ENCODE peak calls at places on chromosomes 3 and 15, in nine cellular contexts. A is progenitor cell of endocrine pancreas; L is astrocyte of the spinal cord; I is bronchial epithelial cell; M is thoracic aorta; B is CD8-positive, alpha-beta T cell; U is nephron progenitor cell; P is transverse colon; Q is dorsolateral prefrontal cortex. K is an unnamed sample.

GRCh38 chr3:16460886-16461285 is 52.6 kb downstream of the RFTN1 start:
- DNase-seq in I (no peak), M (no peak), U (no peak), Q (no peak), B (no peak), A (no peak), L (no peak), P (no peak), K (no peak)

GRCh38 chr3:117059990-117060338 is 350.4 kb downstream of the TUSC7 start:
- DNase-seq in P (no peak), A (no peak), Q (no peak), B (no peak), M (no peak), I (no peak), L (no peak), U (no peak), K (no peak)

GRCh38 chr3:128280466-128281455 is 127.5 kb downstream of the EEFSEC start:
- DNase-seq in L (no peak), M (no peak), B (no peak), A (no peak), Q (no peak), P (no peak), I (no peak), U (no peak), K (no peak)

GRCh38 chr3:166498439-166498838 is 661.2 kb upstream of the BCHE start:
- DNase-seq in U (no peak), A (no peak), P (no peak), L (no peak), Q (no peak), M (no peak), B (no peak), I (no peak), K (no peak)

GRCh38 chr3:31495971-31496370 is 36.8 kb upstream of the STT3B start:
- DNase-seq in B (no peak), P (no peak), U (no peak), I (peak), A (no peak), L (peak), Q (no peak), M (no peak), K (no peak)

GRCh38 chr3:98750520-98750919 is 12.6 kb upstream of the ST3GAL6 start:
- DNase-seq in M (no peak), Q (no peak), B (no peak), L (no peak), U (no peak), I (peak), P (no peak), A (no peak), K (no peak)

GRCh38 chr3:12681586-12682371 is 17.9 kb upstream of the RAF1 start:
- DNase-seq in B (no peak), I (peak), U (no peak), M (no peak), Q (no peak), A (no peak), L (peak), P (no peak), K (no peak)

GRCh38 chr15:90004252-90004651 is 3.1 kb downstream of the ZNF710 start:
- DNase-seq in U (no peak), Q (no peak), I (no peak), M (no peak), P (no peak), L (no peak), A (no peak), B (no peak), K (no peak)

GRCh38 chr3:69406156-69406555 is 20.3 kb upstream of the FRMD4B start:
- DNase-seq in B (no peak), M (no peak), P (no peak), Q (no peak), A (no peak), L (peak), U (no peak), I (no peak), K (no peak)

GRCh38 chr3:128012050-128012449 is 40.2 kb upstream of the SEC61A1 start:
- DNase-seq in I (no peak), L (no peak), U (no peak), P (no peak), B (no peak), A (no peak), M (no peak), Q (no peak), K (no peak)

GRCh38 chr15:37362414-37362813 is 262.1 kb upstream of the MEIS2 start:
- DNase-seq in A (no peak), Q (no peak), U (no peak), P (no peak), I (no peak), L (no peak), B (no peak), M (no peak), K (no peak)

GRCh38 chr15:27134481-27134880 is 163.5 kb downstream of the GABRG3 start:
- DNase-seq in I (no peak), L (no peak), U (no peak), M (no peak), P (no peak), Q (no peak), B (no peak), A (no peak), K (no peak)

GRCh38 chr3:64225695-64226499 is 631 bp upstream of the PRICKLE2 start:
- DNase-seq in B (no peak), L (no peak), U (no peak), I (no peak), Q (no peak), M (no peak), A (no peak), P (no peak), K (no peak)

GRCh38 chr15:64566629-64567427 is 106.5 kb downstream of the ZNF609 start:
- DNase-seq in U (peak), L (no peak), I (no peak), Q (no peak), P (no peak), A (no peak), M (no peak), B (no peak), K (no peak)

GRCh38 chr3:11283126-11283478 is 10.9 kb downstream of the ATG7 start:
- DNase-seq in M (no peak), A (no peak), Q (no peak), L (no peak), U (no peak), I (no peak), P (no peak), B (no peak), K (no peak)

GRCh38 chr15:63469190-63469589 is 35.2 kb upstream of the USP3 start:
- DNase-seq in U (no peak), L (no peak), P (no peak), A (no peak), B (peak), I (no peak), Q (no peak), M (no peak), K (no peak)

GRCh38 chr3:99502871-99503270 is 135.5 kb upstream of the COL8A1 start:
- DNase-seq in M (no peak), U (no peak), Q (no peak), I (peak), L (peak), A (no peak), P (no peak), B (no peak), K (no peak)

GRCh38 chr15:91603681-91604080 is 249.8 kb upstream of the SLCO3A1 start:
- DNase-seq in M (no peak), B (no peak), Q (no peak), U (no peak), I (no peak), P (no peak), L (peak), A (no peak), K (no peak)

GRCh38 chr15:85047271-85047948 is 65.8 kb downstream of the PDE8A start:
- DNase-seq in Q (no peak), M (no peak), B (peak), U (no peak), A (no peak), P (peak), L (peak), I (peak), K (no peak)

GRCh38 chr15:81155375-81156218 is 21.5 kb downstream of the CFAP161 start:
- DNase-seq in Q (peak), M (no peak), P (peak), I (peak), B (peak), L (peak), U (peak), A (no peak), K (no peak)
- TF ChIP-seq CTCF in Q (peak), M (peak), P (peak), I (peak), B (peak), L (peak), U (peak), A (peak), K (peak)

GRCh38 chr15:74374648-74375302 is 7.3 kb upstream of the CYP11A1 start:
- DNase-seq in Q (no peak), M (no peak), B (no peak), U (no peak), P (no peak), I (no peak), A (no peak), L (no peak), K (no peak)
- TF ChIP-seq CTCF in Q (no peak), M (no peak), B (peak), U (no peak), P (no peak), I (no peak), A (peak), L (no peak), K (no peak)

DNA sequence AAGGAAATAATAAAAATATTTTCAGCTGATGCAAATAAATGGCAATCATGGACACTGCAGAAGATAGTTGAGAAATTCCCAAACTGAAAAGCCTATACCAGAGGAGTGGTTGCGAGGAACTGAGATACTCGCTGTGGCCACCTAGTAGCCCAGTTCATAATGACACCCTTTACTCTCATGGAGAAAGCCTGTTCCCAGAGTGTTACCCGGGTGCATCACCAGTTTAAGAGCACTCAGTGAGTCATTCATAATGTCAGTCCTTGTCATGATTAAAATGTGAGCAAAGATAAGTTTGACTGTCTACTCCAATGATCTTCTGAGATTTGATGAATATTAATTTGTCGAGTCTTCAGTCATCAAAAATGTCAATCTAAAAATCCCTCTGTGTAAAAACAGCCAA is 138.4 kb upstream of the LRRC3B start:
- DNase-seq in U (no peak), A (peak), I (peak), Q (no peak), B (no peak), P (no peak), M (no peak), L (no peak), K (no peak)
- TF ChIP-seq CTCF in U (peak), A (peak), I (no peak), Q (no peak), B (no peak), P (no peak), M (no peak), L (no peak), K (no peak)

DNA sequence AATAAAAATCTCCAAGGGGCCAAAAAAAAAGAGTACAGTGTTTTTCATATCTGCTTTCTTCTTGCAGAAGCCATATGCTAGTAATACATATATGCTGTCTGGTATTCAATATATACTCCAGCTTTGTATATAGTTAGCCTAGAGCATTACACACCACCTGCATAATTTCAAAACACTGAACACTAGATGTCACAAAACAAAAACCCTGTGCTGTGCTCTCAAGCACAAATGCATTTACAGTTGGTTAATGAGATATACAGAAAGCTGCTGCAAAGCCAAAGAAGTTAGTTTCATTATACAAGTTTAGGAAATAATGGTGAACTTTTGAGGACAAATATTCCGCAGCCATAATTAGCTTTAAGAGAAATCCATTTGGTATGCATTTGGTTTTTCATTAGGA is 683.6 kb upstream of the NR2F2 start:
- DNase-seq in U (no peak), A (no peak), Q (no peak), M (no peak), I (no peak), L (no peak), B (no peak), P (no peak), K (no peak)
- TF ChIP-seq CTCF in U (no peak), A (no peak), Q (no peak), M (no peak), I (no peak), L (no peak), B (no peak), P (no peak), K (no peak)

DNA sequence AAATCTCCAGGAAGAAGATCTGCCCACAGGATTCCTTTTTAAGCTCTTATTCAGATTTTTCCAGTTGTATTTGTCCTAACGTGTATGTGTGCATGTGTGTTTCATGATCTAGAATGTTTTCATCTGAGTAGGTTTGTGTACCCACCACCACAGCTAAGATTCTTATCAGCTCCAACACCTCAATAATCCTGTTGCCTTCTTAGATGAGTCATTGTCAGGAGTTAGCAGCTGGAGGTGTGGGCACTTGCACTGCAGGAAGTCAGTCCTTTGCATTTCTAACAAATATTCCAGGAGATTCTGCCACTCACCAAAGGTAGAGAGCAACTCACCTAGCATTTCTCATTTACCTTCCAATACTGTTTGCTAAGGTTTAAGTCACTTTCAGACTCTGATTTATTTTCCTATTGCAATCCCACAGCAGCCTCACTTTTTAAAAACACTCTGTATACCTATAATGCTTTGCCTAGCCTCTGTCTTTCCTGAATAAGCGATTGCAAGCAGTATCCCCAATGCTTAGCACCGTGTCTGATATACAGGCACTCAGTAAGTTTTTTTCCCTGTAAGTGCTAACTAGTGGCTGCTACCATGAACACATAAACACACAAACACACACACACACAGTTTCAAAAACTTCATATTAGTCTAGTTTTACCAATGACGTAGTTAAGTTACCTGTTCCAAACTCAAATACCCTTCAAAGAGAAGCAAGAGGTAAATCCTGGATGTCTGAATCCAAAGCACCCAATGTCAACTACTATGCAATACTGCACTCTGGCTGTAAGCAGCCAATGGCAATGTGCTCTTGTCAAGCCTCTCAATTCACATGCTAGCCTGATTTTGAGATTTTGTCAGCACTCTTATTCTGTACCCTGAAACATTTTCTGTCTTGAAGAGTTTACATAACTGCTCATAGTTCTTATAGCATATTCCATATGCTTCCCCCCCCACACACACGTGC is 713.5 kb upstream of the LMCD1 start:
- DNase-seq in Q (no peak), P (no peak), I (peak), L (peak), A (no peak), B (no peak), M (no peak), U (no peak), K (no peak)
- TF ChIP-seq CTCF in Q (peak), P (no peak), I (no peak), L (peak), A (no peak), B (no peak), M (no peak), U (no peak), K (no peak)

GRCh38 chr15:31145271-31145911 is 43.9 kb upstream of the TRPM1 start:
- DNase-seq in U (no peak), Q (no peak), L (no peak), I (peak), B (no peak), A (no peak), P (no peak), M (no peak), K (no peak)
- TF ChIP-seq CTCF in U (no peak), Q (no peak), L (peak), I (no peak), B (no peak), A (peak), P (no peak), M (no peak), K (no peak)

GRCh38 chr3:181935915-181936314 is 224.2 kb downstream of the SOX2 start:
- DNase-seq in P (no peak), U (no peak), B (no peak), Q (no peak), L (no peak), A (no peak), M (no peak), I (peak), K (no peak)
- TF ChIP-seq CTCF in P (no peak), U (no peak), B (no peak), Q (no peak), L (no peak), A (no peak), M (no peak), I (no peak), K (no peak)

GRCh38 chr3:50428007-50428633 is 68.8 kb upstream of the TMEM115 start:
- DNase-seq in P (no peak), Q (no peak), B (peak), L (no peak), I (peak), A (no peak), M (no peak), U (no peak), K (no peak)
- TF ChIP-seq CTCF in P (no peak), Q (no peak), B (no peak), L (no peak), I (peak), A (no peak), M (no peak), U (no peak), K (no peak)

K was measured in mesothelial cell of epicardium.